ENCODE peak calls at places on chromosomes 13 and 19, in six cellular contexts. V is AG09319, D is AG04450, K is AG04449, H is esophagus muscularis mucosa, O is uterus. Z is an unnamed sample.
A peak's percentile ranks its signal among the peaks of the same experiment; 100 is the strongest.

GRCh38 chr13:101624981-101625380 is 172.5 kb downstream of the ITGBL1 start:
- DNase-seq in V (no peak), D (no peak), K (no peak), H (no peak), O (no peak), Z (no peak)

GRCh38 chr13:97256343-97256783 is 34.2 kb downstream of the MBNL2 start:
- DNase-seq in V (peak; percentile 83), D (peak; percentile 74), K (peak; percentile 94), H (no peak), O (peak; percentile 51), Z (no peak)

GRCh38 chr19:29947871-29948270 is 5.8 kb downstream of the URI1 start:
- DNase-seq in V (no peak), D (no peak), K (no peak), H (no peak), O (no peak), Z (no peak)

GRCh38 chr19:3867971-3868769 is 668 bp downstream of the ZFR2 start:
- DNase-seq in V (no peak), D (no peak), K (no peak), H (no peak), O (no peak), Z (peak; percentile 30)

GRCh38 chr13:92578358-92578757 is 648.2 kb upstream of the GPC6 start:
- DNase-seq in V (no peak), D (no peak), K (no peak), H (no peak), O (no peak), Z (no peak)

GRCh38 chr19:11125994-11126685 is 29.4 kb downstream of the SPC24 start:
- DNase-seq in V (no peak), D (peak; percentile 34), K (no peak), H (peak; percentile 96), O (peak; percentile 91), Z (peak; percentile 84)

GRCh38 chr19:32881766-32882165 is 12.2 kb upstream of the SLC7A9 start:
- DNase-seq in V (no peak), D (no peak), K (no peak), H (no peak), O (no peak), Z (no peak)

GRCh38 chr19:39563408-39563807 is 23.4 kb upstream of the EID2 start:
- DNase-seq in V (no peak), D (no peak), K (no peak), H (peak; percentile 19), O (no peak), Z (no peak)

GRCh38 chr19:41431426-41432386 is 4.5 kb upstream of the B3GNT8 start:
- DNase-seq in V (no peak), D (no peak), K (no peak), H (no peak), O (no peak), Z (no peak)

GRCh38 chr19:34932494-34932893 is 5.8 kb downstream of the ZNF30 start:
- DNase-seq in V (no peak), D (no peak), K (no peak), H (no peak), O (no peak), Z (no peak)

GRCh38 chr13:110886475-110887241 is 28.2 kb downstream of the ANKRD10 start:
- DNase-seq in V (no peak), D (no peak), K (no peak), H (no peak), O (no peak), Z (no peak)

GRCh38 chr19:35773020-35773809 is 2.1 kb upstream of the ARHGAP33 start:
- DNase-seq in V (no peak), D (no peak), K (no peak), H (no peak), O (no peak), Z (no peak)

GRCh38 chr13:109778102-109778542 is 8.3 kb downstream of the IRS2 start:
- DNase-seq in V (no peak), D (no peak), K (no peak), H (peak; percentile 64), O (no peak), Z (no peak)

GRCh38 chr13:33125821-33126570 is 109.8 kb downstream of the KL start:
- DNase-seq in V (peak; percentile 83), D (peak; percentile 87), K (peak; percentile 87), H (no peak), O (peak; percentile 86), Z (no peak)

GRCh38 chr19:8163781-8164180 is 14.4 kb upstream of the FBN3 start:
- DNase-seq in V (no peak), D (no peak), K (no peak), H (no peak), O (peak; percentile 20), Z (no peak)

GRCh38 chr13:27005556-27005955 is 166.1 kb downstream of the USP12 start:
- DNase-seq in V (no peak), D (no peak), K (no peak), H (no peak), O (no peak), Z (no peak)

GRCh38 chr13:27004866-27005265 is 166.7 kb downstream of the USP12 start:
- DNase-seq in V (no peak), D (no peak), K (no peak), H (no peak), O (no peak), Z (no peak)

GRCh38 chr13:27005976-27006518 is 165.6 kb downstream of the USP12 start:
- DNase-seq in V (no peak), D (no peak), K (no peak), H (no peak), O (no peak), Z (peak; percentile 24)

GRCh38 chr13:27007166-27007565 is 164.4 kb downstream of the USP12 start:
- DNase-seq in V (no peak), D (no peak), K (no peak), H (no peak), O (no peak), Z (peak; percentile 52)

DNA sequence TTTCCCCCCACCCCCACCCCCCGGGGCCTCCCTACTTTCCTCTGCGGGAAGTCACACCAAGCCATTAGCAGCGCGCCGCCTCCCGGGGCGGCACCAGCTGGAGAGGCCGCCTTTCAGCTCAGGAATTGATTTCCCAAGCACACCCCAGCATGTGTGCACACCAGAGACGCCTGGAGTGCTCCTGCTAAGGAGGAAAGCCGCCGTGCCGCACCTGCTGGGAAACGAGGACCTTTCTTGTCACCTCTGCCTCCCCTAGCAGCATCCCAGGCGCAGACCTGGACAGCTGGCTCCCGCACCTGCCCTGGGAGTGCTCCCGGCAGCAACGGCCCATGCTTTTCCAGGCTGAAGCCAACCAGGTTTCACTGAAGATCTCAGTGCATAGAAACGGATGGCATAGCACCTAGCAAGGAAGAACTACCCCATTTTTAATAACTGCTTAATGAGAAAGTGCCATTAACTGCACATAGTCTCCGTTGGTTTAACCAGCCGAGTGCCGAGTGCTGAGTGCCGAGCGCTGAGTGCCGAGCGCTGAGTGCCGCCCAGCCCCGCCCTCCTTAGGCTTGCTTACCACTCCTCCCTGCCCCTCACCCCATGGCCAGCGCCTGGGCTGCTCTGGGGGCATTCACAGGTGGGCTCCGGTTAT is 165.0 kb downstream of the USP12 start:
- DNase-seq in V (no peak), D (no peak), K (no peak), H (no peak), O (no peak), Z (peak; percentile 82)
- TF ChIP-seq CTCF in V (no peak), D (no peak), K (no peak), H (no peak), O (no peak), Z (no peak)

GRCh38 chr13:51125495-51126226 is 14.6 kb upstream of the C13orf42 start:
- DNase-seq in V (peak; percentile 18), D (peak; percentile 26), K (no peak), H (peak; percentile 89), O (peak; percentile 35), Z (peak; percentile 71)
- TF ChIP-seq CTCF in V (peak; percentile 77), D (peak; percentile 79), K (peak; percentile 84), H (peak; percentile 59), O (peak; percentile 59), Z (peak; percentile 83)

GRCh38 chr19:42872608-42873007 is 6.9 kb downstream of the PSG1 start:
- DNase-seq in V (no peak), D (no peak), K (no peak), H (no peak), O (no peak), Z (no peak)
- TF ChIP-seq CTCF in V (peak; percentile 4), D (no peak), K (no peak), H (no peak), O (no peak), Z (no peak)

GRCh38 chr13:42334329-42334706 is 62.4 kb downstream of the AKAP11 start:
- DNase-seq in V (no peak), D (no peak), K (no peak), H (no peak), O (no peak), Z (no peak)
- TF ChIP-seq CTCF in V (no peak), D (no peak), K (no peak), H (no peak), O (no peak), Z (peak; percentile 4)

Z was measured in glutamatergic neuron.